ENCODE peak calls at places on chromosomes 12 and 14, in six cellular contexts. L is tibial nerve, F is cardiac fibroblast, T is right atrium auricular region, W is mesendoderm, C is neural progenitor cell. E is an unnamed sample.

GRCh38 chr14:57699947-57700346 is 165.9 kb downstream of the SLC35F4 start:
- DNase-seq in L (no peak), F (no peak), T (no peak), W (no peak), C (no peak), E (no peak)

GRCh38 chr14:72479471-72479931 is 414.4 kb downstream of the DPF3 start:
- DNase-seq in L (no peak), F (no peak), T (no peak), W (peak), C (peak), E (no peak)

GRCh38 chr12:53191096-53191884 is 10.6 kb upstream of the CSAD start:
- DNase-seq in L (no peak), F (no peak), T (no peak), W (no peak), C (no peak), E (no peak)

GRCh38 chr14:100388137-100389050 is 65.3 kb downstream of the SLC25A47 start:
- DNase-seq in L (no peak), F (no peak), T (no peak), W (no peak), C (no peak), E (no peak)

GRCh38 chr12:68483592-68484373 is 126.9 kb upstream of the RAP1B start:
- DNase-seq in L (no peak), F (peak), T (no peak), W (no peak), C (no peak), E (no peak)

GRCh38 chr14:99670361-99671229 is 13.5 kb upstream of the CYP46A1 start:
- DNase-seq in L (no peak), F (no peak), T (no peak), W (no peak), C (no peak), E (peak)

GRCh38 chr12:46446645-46447044 is 74.1 kb upstream of the SLC38A2 start:
- DNase-seq in L (no peak), F (peak), T (no peak), W (no peak), C (no peak), E (no peak)

GRCh38 chr12:66241061-66242043 is 52.3 kb downstream of the IRAK3 start:
- DNase-seq in L (no peak), F (peak), T (no peak), W (no peak), C (no peak), E (no peak)

GRCh38 chr12:5665615-5666014 is 233.7 kb downstream of the NTF3 start:
- DNase-seq in L (no peak), F (no peak), T (no peak), W (no peak), C (no peak), E (no peak)

GRCh38 chr12:101969-102878 is 35.7 kb downstream of the IQSEC3 start:
- DNase-seq in L (no peak), F (no peak), T (no peak), W (peak), C (peak), E (no peak)

GRCh38 chr12:103169-103981 is 36.8 kb downstream of the IQSEC3 start:
- DNase-seq in L (no peak), F (no peak), T (no peak), W (peak), C (peak), E (no peak)

GRCh38 chr12:104573-105081 is 38.1 kb downstream of the IQSEC3 start:
- DNase-seq in L (no peak), F (no peak), T (no peak), W (no peak), C (peak), E (no peak)

GRCh38 chr12:105696-106095 is 39.1 kb downstream of the IQSEC3 start:
- DNase-seq in L (no peak), F (no peak), T (no peak), W (no peak), C (no peak), E (no peak)

DNA sequence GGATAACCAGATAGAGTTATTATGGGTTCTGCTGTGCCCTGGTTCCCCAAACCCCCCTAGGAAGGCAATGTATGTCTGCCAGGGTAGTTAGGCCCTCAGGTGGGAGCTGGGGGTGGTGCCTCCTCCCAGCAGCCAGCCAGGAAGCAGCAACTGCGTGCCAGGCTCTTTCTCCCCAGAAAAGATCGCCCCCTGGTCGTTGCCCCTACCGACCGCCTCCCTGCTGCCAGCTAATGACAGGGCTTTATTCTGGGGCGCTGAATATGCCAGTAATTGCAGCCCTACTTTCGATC is 36.3 kb downstream of the IQSEC3 start:
- DNase-seq in L (no peak), F (no peak), T (no peak), W (no peak), C (no peak), E (no peak)
- H3K4me3 ChIP-seq in L (no peak), F (no peak), T (no peak), W (no peak), C (peak), E (no peak)

GRCh38 chr12:22332191-22332590 is 2.3 kb downstream of the ST8SIA1 start:
- DNase-seq in L (no peak), F (no peak), T (no peak), W (no peak), C (no peak), E (no peak)
- H3K4me3 ChIP-seq in L (no peak), F (no peak), T (no peak), W (no peak), C (no peak), E (no peak)

DNA sequence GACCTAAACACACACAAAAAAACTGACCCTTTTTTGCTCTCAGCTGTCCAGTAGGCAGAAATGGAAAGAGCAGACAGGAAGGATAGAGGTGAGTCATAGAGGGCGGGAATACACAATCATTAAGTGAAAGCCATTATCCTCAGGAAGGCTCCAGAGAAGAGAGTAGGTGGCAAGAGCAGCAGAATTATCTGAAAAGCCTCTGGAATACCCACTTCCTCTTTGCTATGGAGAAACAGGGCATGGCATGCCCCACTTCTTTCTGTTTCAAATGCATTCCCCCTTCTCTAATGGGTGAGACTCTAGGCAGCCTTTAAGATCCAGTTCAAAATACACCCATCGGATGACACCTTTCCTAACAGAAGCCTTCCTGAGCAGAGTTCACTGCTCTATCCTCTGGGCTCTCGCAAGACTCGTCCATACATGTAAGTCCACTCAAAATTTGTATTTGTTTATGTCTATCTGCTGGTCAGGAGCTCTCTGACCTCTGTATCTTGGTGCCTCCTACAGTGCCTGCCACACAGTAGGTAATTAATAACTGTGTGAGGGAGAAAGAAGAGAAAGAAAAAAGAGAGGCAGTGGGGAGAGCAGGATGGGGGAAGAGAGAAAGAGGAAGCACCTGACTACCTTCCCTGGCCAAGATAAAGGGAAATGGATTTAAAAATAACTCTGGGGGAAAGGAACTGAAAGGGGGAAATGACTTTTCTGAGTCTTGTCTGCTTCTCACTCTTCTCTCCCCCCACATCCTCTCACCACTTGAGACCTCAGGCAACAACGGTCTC is 8.5 kb downstream of the KLHL33 start:
- DNase-seq in L (no peak), F (peak), T (no peak), W (peak), C (no peak), E (no peak)
- H3K4me3 ChIP-seq in L (no peak), F (no peak), T (no peak), W (no peak), C (no peak), E (no peak)

GRCh38 chr14:56474419-56475022 is 105.1 kb upstream of the TMEM260 start:
- DNase-seq in L (peak), F (peak), T (no peak), W (peak), C (peak), E (no peak)

GRCh38 chr14:56471056-56471455 is 108.5 kb upstream of the TMEM260 start:
- DNase-seq in L (no peak), F (no peak), T (no peak), W (no peak), C (no peak), E (no peak)
- H3K4me3 ChIP-seq in L (no peak), F (no peak), T (no peak), W (no peak), C (no peak), E (no peak)

GRCh38 chr14:22567437-22567836 is 21.6 kb downstream of the DAD1 start:
- DNase-seq in L (no peak), F (no peak), T (no peak), W (no peak), C (no peak), E (no peak)
- H3K4me3 ChIP-seq in L (no peak), F (no peak), T (no peak), W (no peak), C (no peak), E (no peak)

GRCh38 chr12:12736759-12737676 is 19.9 kb downstream of the CDKN1B start:
- DNase-seq in L (no peak), F (peak), T (no peak), W (peak), C (peak), E (no peak)
- H3K4me3 ChIP-seq in L (no peak), F (no peak), T (no peak), W (no peak), C (no peak), E (no peak)